ENCODE peak calls at places on chromosomes 4 and X, in nine cellular contexts. One of them, this sample, is unnamed.

GRCh38 chr4:166366012-166366411 is 493.0 kb downstream of the TLL1 start:
- DNase-seq in suprapubic skin: no peak
- DNase-seq in neural crest cell: no peak
- DNase-seq in transverse colon: no peak
- DNase-seq in heart right ventricle: no peak
- DNase-seq in progenitor cell of endocrine pancreas: no peak
- DNase-seq in stomach: no peak
- DNase-seq in endothelial cell: no peak
- DNase-seq in HepG2: no peak
- DNase-seq in this sample: peak; percentile 36

GRCh38 chr4:40514409-40515025 is 115.1 kb downstream of the RBM47 start:
- DNase-seq in suprapubic skin: no peak
- DNase-seq in heart right ventricle: no peak
- DNase-seq in transverse colon: peak; percentile 87
- DNase-seq in progenitor cell of endocrine pancreas: no peak
- DNase-seq in stomach: peak; percentile 83
- DNase-seq in neural crest cell: no peak
- DNase-seq in endothelial cell: no peak
- DNase-seq in HepG2: peak; percentile 51
- DNase-seq in this sample: no peak

GRCh38 chrX:18390941-18391538 is 34.4 kb upstream of the CDKL5 start:
- DNase-seq in HepG2: peak; percentile 14
- DNase-seq in transverse colon: peak; percentile 67
- DNase-seq in neural crest cell: peak; percentile 67
- DNase-seq in endothelial cell: peak; percentile 50
- DNase-seq in progenitor cell of endocrine pancreas: peak; percentile 34
- DNase-seq in heart right ventricle: peak; percentile 26
- DNase-seq in stomach: peak; percentile 83
- DNase-seq in suprapubic skin: no peak
- DNase-seq in this sample: no peak

GRCh38 chr4:63316633-63317032 is 1092.6 kb downstream of the TECRL start:
- DNase-seq in suprapubic skin: no peak
- DNase-seq in progenitor cell of endocrine pancreas: no peak
- DNase-seq in neural crest cell: no peak
- DNase-seq in transverse colon: no peak
- DNase-seq in HepG2: no peak
- DNase-seq in stomach: no peak
- DNase-seq in endothelial cell: no peak
- DNase-seq in heart right ventricle: no peak
- DNase-seq in this sample: peak; percentile 52

GRCh38 chr4:124484008-124484407 is 228.5 kb downstream of the ANKRD50 start:
- DNase-seq in endothelial cell: no peak
- DNase-seq in heart right ventricle: no peak
- DNase-seq in stomach: no peak
- DNase-seq in transverse colon: no peak
- DNase-seq in suprapubic skin: no peak
- DNase-seq in HepG2: no peak
- DNase-seq in neural crest cell: no peak
- DNase-seq in progenitor cell of endocrine pancreas: no peak
- DNase-seq in this sample: no peak

GRCh38 chr4:65670331-65671031 is at the start of gene EPHA5:
- DNase-seq in progenitor cell of endocrine pancreas: peak; percentile 42
- DNase-seq in HepG2: peak; percentile 3
- DNase-seq in suprapubic skin: peak; percentile 79
- DNase-seq in endothelial cell: peak; percentile 67
- DNase-seq in transverse colon: no peak
- DNase-seq in heart right ventricle: peak; percentile 22
- DNase-seq in stomach: peak; percentile 66
- DNase-seq in neural crest cell: peak; percentile 64
- DNase-seq in this sample: peak; percentile 56

GRCh38 chrX:15815779-15816452 is 25.6 kb downstream of the ZRSR2 start:
- DNase-seq in HepG2: peak; percentile 5
- DNase-seq in progenitor cell of endocrine pancreas: no peak
- DNase-seq in heart right ventricle: no peak
- DNase-seq in endothelial cell: peak; percentile 8
- DNase-seq in transverse colon: peak; percentile 12
- DNase-seq in neural crest cell: peak; percentile 8
- DNase-seq in stomach: no peak
- DNase-seq in suprapubic skin: no peak
- DNase-seq in this sample: peak; percentile 3

GRCh38 chrX:135556055-135556454 is 35.6 kb downstream of the INTS6L start:
- DNase-seq in neural crest cell: no peak
- DNase-seq in endothelial cell: no peak
- DNase-seq in heart right ventricle: no peak
- DNase-seq in progenitor cell of endocrine pancreas: no peak
- DNase-seq in HepG2: no peak
- DNase-seq in transverse colon: no peak
- DNase-seq in suprapubic skin: no peak
- DNase-seq in stomach: no peak
- DNase-seq in this sample: no peak

GRCh38 chr4:41438564-41438963 is 99.4 kb upstream of the LIMCH1 start:
- DNase-seq in progenitor cell of endocrine pancreas: no peak
- DNase-seq in transverse colon: no peak
- DNase-seq in neural crest cell: no peak
- DNase-seq in heart right ventricle: no peak
- DNase-seq in stomach: no peak
- DNase-seq in suprapubic skin: no peak
- DNase-seq in endothelial cell: no peak
- DNase-seq in HepG2: no peak
- DNase-seq in this sample: peak; percentile 8

GRCh38 chr4:77332696-77333270 is 175.8 kb downstream of the CCNG2 start:
- DNase-seq in stomach: no peak
- DNase-seq in suprapubic skin: no peak
- DNase-seq in HepG2: no peak
- DNase-seq in progenitor cell of endocrine pancreas: no peak
- DNase-seq in endothelial cell: no peak
- DNase-seq in heart right ventricle: no peak
- DNase-seq in neural crest cell: no peak
- DNase-seq in transverse colon: no peak
- DNase-seq in this sample: no peak

GRCh38 chr4:87017580-87018061 is 82.8 kb downstream of the AFF1 start:
- DNase-seq in HepG2: no peak
- DNase-seq in heart right ventricle: no peak
- DNase-seq in transverse colon: no peak
- DNase-seq in stomach: no peak
- DNase-seq in endothelial cell: no peak
- DNase-seq in suprapubic skin: no peak
- DNase-seq in progenitor cell of endocrine pancreas: no peak
- DNase-seq in neural crest cell: no peak
- DNase-seq in this sample: no peak

GRCh38 chr4:14280567-14280966 is 653.0 kb upstream of the BOD1L1 start:
- DNase-seq in transverse colon: no peak
- DNase-seq in HepG2: no peak
- DNase-seq in endothelial cell: no peak
- DNase-seq in progenitor cell of endocrine pancreas: no peak
- DNase-seq in suprapubic skin: no peak
- DNase-seq in stomach: no peak
- DNase-seq in heart right ventricle: no peak
- DNase-seq in neural crest cell: no peak
- DNase-seq in this sample: no peak

GRCh38 chr4:81814909-81815539 is 343.3 kb upstream of the RASGEF1B start:
- DNase-seq in progenitor cell of endocrine pancreas: no peak
- DNase-seq in neural crest cell: no peak
- DNase-seq in suprapubic skin: no peak
- DNase-seq in heart right ventricle: peak; percentile 4
- DNase-seq in stomach: no peak
- DNase-seq in HepG2: no peak
- DNase-seq in endothelial cell: no peak
- DNase-seq in transverse colon: no peak
- DNase-seq in this sample: no peak

GRCh38 chr4:15568814-15569213 is 86.3 kb downstream of the FBXL5 start:
- DNase-seq in endothelial cell: no peak
- DNase-seq in HepG2: no peak
- DNase-seq in transverse colon: no peak
- DNase-seq in stomach: no peak
- DNase-seq in progenitor cell of endocrine pancreas: no peak
- DNase-seq in neural crest cell: no peak
- DNase-seq in suprapubic skin: no peak
- DNase-seq in heart right ventricle: no peak
- DNase-seq in this sample: no peak

GRCh38 chr4:107838138-107838618 is 13.4 kb downstream of the SGMS2 start:
- DNase-seq in stomach: no peak
- DNase-seq in neural crest cell: no peak
- DNase-seq in HepG2: no peak
- DNase-seq in endothelial cell: no peak
- DNase-seq in progenitor cell of endocrine pancreas: no peak
- DNase-seq in suprapubic skin: no peak
- DNase-seq in heart right ventricle: no peak
- DNase-seq in transverse colon: no peak
- DNase-seq in this sample: no peak

GRCh38 chrX:13396887-13397286 is 77.0 kb upstream of the ATXN3L start:
- DNase-seq in endothelial cell: no peak
- DNase-seq in HepG2: no peak
- DNase-seq in heart right ventricle: no peak
- DNase-seq in transverse colon: no peak
- DNase-seq in suprapubic skin: no peak
- DNase-seq in neural crest cell: no peak
- DNase-seq in stomach: no peak
- DNase-seq in progenitor cell of endocrine pancreas: no peak
- DNase-seq in this sample: peak; percentile 49

GRCh38 chrX:20988118-20988517 is 386.1 kb upstream of the CNKSR2 start:
- DNase-seq in endothelial cell: no peak
- DNase-seq in stomach: no peak
- DNase-seq in transverse colon: no peak
- DNase-seq in progenitor cell of endocrine pancreas: no peak
- DNase-seq in suprapubic skin: no peak
- DNase-seq in heart right ventricle: no peak
- DNase-seq in neural crest cell: no peak
- DNase-seq in HepG2: no peak
- DNase-seq in this sample: peak; percentile 57

DNA sequence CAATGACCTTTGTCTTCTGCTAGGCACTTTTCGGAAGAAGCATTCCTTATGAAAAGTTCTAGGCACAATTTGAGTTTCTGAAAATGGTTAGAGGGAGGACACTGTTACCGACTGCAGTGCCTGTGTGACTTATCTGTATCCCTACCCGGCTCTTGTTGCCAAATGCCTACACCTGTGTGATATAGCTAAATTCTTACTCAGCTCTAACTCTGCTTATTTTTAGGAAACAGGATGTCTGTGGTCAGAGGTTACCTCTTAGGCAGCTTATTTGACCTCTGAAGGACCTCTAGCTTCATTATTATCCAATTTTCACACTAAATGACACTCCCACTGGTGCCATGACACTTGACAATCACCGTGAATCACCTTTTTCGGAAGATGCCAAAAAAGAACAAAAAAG is 561.1 kb upstream of the SMIM31 start:
- DNase-seq in transverse colon: no peak
- DNase-seq in endothelial cell: no peak
- DNase-seq in HepG2: no peak
- DNase-seq in suprapubic skin: no peak
- DNase-seq in stomach: no peak
- DNase-seq in heart right ventricle: no peak
- DNase-seq in progenitor cell of endocrine pancreas: no peak
- DNase-seq in neural crest cell: no peak
- DNase-seq in this sample: no peak
- TF ChIP-seq CTCF in transverse colon: no peak
- TF ChIP-seq CTCF in endothelial cell: no peak
- TF ChIP-seq CTCF in HepG2: no peak
- TF ChIP-seq CTCF in suprapubic skin: no peak
- TF ChIP-seq CTCF in stomach: no peak
- TF ChIP-seq CTCF in heart right ventricle: no peak
- TF ChIP-seq CTCF in progenitor cell of endocrine pancreas: no peak
- TF ChIP-seq CTCF in neural crest cell: no peak
- TF ChIP-seq CTCF in this sample: no peak

GRCh38 chr4:169270810-169271691 is at the start of gene SH3RF1:
- DNase-seq in progenitor cell of endocrine pancreas: peak; percentile 74
- DNase-seq in endothelial cell: peak; percentile 79
- DNase-seq in neural crest cell: peak; percentile 75
- DNase-seq in HepG2: peak; percentile 38
- DNase-seq in transverse colon: peak; percentile 88
- DNase-seq in suprapubic skin: peak; percentile 89
- DNase-seq in stomach: peak; percentile 90
- DNase-seq in heart right ventricle: peak; percentile 91
- DNase-seq in this sample: peak; percentile 67
- TF ChIP-seq CTCF in progenitor cell of endocrine pancreas: peak; percentile 64
- TF ChIP-seq CTCF in endothelial cell: no peak
- TF ChIP-seq CTCF in neural crest cell: peak; percentile 42
- TF ChIP-seq CTCF in HepG2: peak; percentile 48
- TF ChIP-seq CTCF in transverse colon: no peak
- TF ChIP-seq CTCF in suprapubic skin: no peak
- TF ChIP-seq CTCF in stomach: no peak
- TF ChIP-seq CTCF in heart right ventricle: peak; percentile 57
- TF ChIP-seq CTCF in this sample: peak; percentile 63

GRCh38 chr4:48189731-48190130 is 55.7 kb upstream of the TXK start:
- DNase-seq in suprapubic skin: no peak
- DNase-seq in HepG2: no peak
- DNase-seq in stomach: no peak
- DNase-seq in progenitor cell of endocrine pancreas: no peak
- DNase-seq in endothelial cell: no peak
- DNase-seq in heart right ventricle: no peak
- DNase-seq in neural crest cell: no peak
- DNase-seq in transverse colon: no peak
- DNase-seq in this sample: no peak

GRCh38 chr4:48193096-48193836 is 59.2 kb upstream of the TXK start:
- DNase-seq in heart right ventricle: no peak
- DNase-seq in progenitor cell of endocrine pancreas: no peak
- DNase-seq in endothelial cell: no peak
- DNase-seq in neural crest cell: no peak
- DNase-seq in HepG2: no peak
- DNase-seq in suprapubic skin: no peak
- DNase-seq in transverse colon: no peak
- DNase-seq in stomach: no peak
- DNase-seq in this sample: no peak

GRCh38 chr4:48190839-48191238 is 56.8 kb upstream of the TXK start:
- DNase-seq in stomach: no peak
- DNase-seq in transverse colon: no peak
- DNase-seq in progenitor cell of endocrine pancreas: no peak
- DNase-seq in neural crest cell: no peak
- DNase-seq in endothelial cell: no peak
- DNase-seq in suprapubic skin: no peak
- DNase-seq in heart right ventricle: no peak
- DNase-seq in HepG2: no peak
- DNase-seq in this sample: no peak

GRCh38 chr4:48193921-48194320 is 59.9 kb upstream of the TXK start:
- DNase-seq in stomach: no peak
- DNase-seq in neural crest cell: no peak
- DNase-seq in heart right ventricle: no peak
- DNase-seq in HepG2: no peak
- DNase-seq in suprapubic skin: no peak
- DNase-seq in transverse colon: no peak
- DNase-seq in progenitor cell of endocrine pancreas: no peak
- DNase-seq in endothelial cell: no peak
- DNase-seq in this sample: no peak

GRCh38 chr4:48191758-48192157 is 57.7 kb upstream of the TXK start:
- DNase-seq in transverse colon: no peak
- DNase-seq in stomach: no peak
- DNase-seq in neural crest cell: no peak
- DNase-seq in HepG2: no peak
- DNase-seq in heart right ventricle: no peak
- DNase-seq in progenitor cell of endocrine pancreas: no peak
- DNase-seq in endothelial cell: no peak
- DNase-seq in suprapubic skin: no peak
- DNase-seq in this sample: no peak
- TF ChIP-seq CTCF in transverse colon: no peak
- TF ChIP-seq CTCF in stomach: no peak
- TF ChIP-seq CTCF in neural crest cell: no peak
- TF ChIP-seq CTCF in HepG2: no peak
- TF ChIP-seq CTCF in heart right ventricle: no peak
- TF ChIP-seq CTCF in progenitor cell of endocrine pancreas: no peak
- TF ChIP-seq CTCF in endothelial cell: no peak
- TF ChIP-seq CTCF in suprapubic skin: no peak
- TF ChIP-seq CTCF in this sample: no peak

GRCh38 chr4:118290951-118291350 is 61.9 kb downstream of the PRSS12 start:
- DNase-seq in transverse colon: no peak
- DNase-seq in endothelial cell: no peak
- DNase-seq in progenitor cell of endocrine pancreas: no peak
- DNase-seq in suprapubic skin: no peak
- DNase-seq in neural crest cell: no peak
- DNase-seq in HepG2: no peak
- DNase-seq in heart right ventricle: no peak
- DNase-seq in stomach: no peak
- DNase-seq in this sample: no peak

GRCh38 chr4:118296739-118297138 is 56.1 kb downstream of the PRSS12 start:
- DNase-seq in progenitor cell of endocrine pancreas: no peak
- DNase-seq in HepG2: no peak
- DNase-seq in endothelial cell: no peak
- DNase-seq in transverse colon: no peak
- DNase-seq in suprapubic skin: no peak
- DNase-seq in neural crest cell: no peak
- DNase-seq in heart right ventricle: no peak
- DNase-seq in stomach: no peak
- DNase-seq in this sample: no peak
- TF ChIP-seq CTCF in progenitor cell of endocrine pancreas: no peak
- TF ChIP-seq CTCF in HepG2: no peak
- TF ChIP-seq CTCF in endothelial cell: no peak
- TF ChIP-seq CTCF in transverse colon: no peak
- TF ChIP-seq CTCF in suprapubic skin: no peak
- TF ChIP-seq CTCF in neural crest cell: no peak
- TF ChIP-seq CTCF in heart right ventricle: no peak
- TF ChIP-seq CTCF in stomach: no peak
- TF ChIP-seq CTCF in this sample: no peak

This sample was measured in foreskin keratinocyte.